ENCODE peak calls at places on chromosomes 5 and 9, in seven cellular contexts. R is memory B cell; H is stimulated activated CD8-positive, alpha-beta memory T cell treated with anti-CD3 and anti-CD28 coated beads, Interleukin-7, amount 100 ng/mL, for 48 hours; J is CD4-positive, CD25-positive, alpha-beta regulatory T cell; Y is HT1080; N is choroid plexus epithelial cell; K is CD8-positive, alpha-beta memory T cell. U is an unnamed sample.
A peak's percentile ranks its signal among the peaks of the same experiment; 100 is the strongest.

GRCh38 chr5:20020235-20020634 is 32.2 kb upstream of the CDH18 start:
- DNase-seq in K (no peak), Y (no peak), N (no peak), R (no peak), H (no peak), J (no peak), U (no peak)

GRCh38 chr5:99000878-99001277 is 72.1 kb upstream of the CHD1 start:
- DNase-seq in R (no peak), N (peak; percentile 75), J (no peak), H (no peak), K (no peak), Y (no peak), U (no peak)

GRCh38 chr5:137960819-137961218 is 71.6 kb downstream of the PKD2L2 start:
- DNase-seq in N (no peak), R (no peak), K (no peak), J (no peak), Y (no peak), H (no peak), U (no peak)

GRCh38 chr9:137347928-137348327 is 45.9 kb upstream of the NRARP start:
- DNase-seq in R (no peak), K (no peak), H (no peak), N (no peak), Y (no peak), J (no peak), U (no peak)

GRCh38 chr9:108784998-108785397 is 70.8 kb downstream of the ACTL7B start:
- DNase-seq in K (no peak), N (peak; percentile 77), R (no peak), J (no peak), H (no peak), Y (peak; percentile 57), U (peak; percentile 24)

GRCh38 chr5:160088805-160089204 is 30.4 kb downstream of the PWWP2A start:
- DNase-seq in N (no peak), Y (no peak), K (no peak), R (no peak), H (no peak), J (no peak), U (no peak)

GRCh38 chr9:22829236-22829635 is 382.6 kb downstream of the DMRTA1 start:
- DNase-seq in J (no peak), H (no peak), Y (no peak), K (no peak), R (no peak), N (no peak), U (no peak)

GRCh38 chr5:150517272-150518152 is 9.6 kb downstream of the NDST1 start:
- DNase-seq in N (peak; percentile 96), K (no peak), J (no peak), R (no peak), Y (peak; percentile 91), H (no peak), U (peak; percentile 97)

GRCh38 chr9:69386651-69387050 is 61.6 kb downstream of the ENTREP1 start:
- DNase-seq in R (no peak), N (no peak), J (no peak), Y (no peak), K (no peak), H (no peak), U (no peak)

U was measured in brain microvascular endothelial cell.